ENCODE peak calls at places on chromosome 1, in four cellular contexts. One of them, this sample, is unnamed.

GRCh38 chr1:226950875-226951274 is 10.8 kb downstream of the COQ8A start:
- DNase-seq in tibial nerve: no peak
- DNase-seq in heart left ventricle: no peak
- DNase-seq in breast epithelium: peak; percentile 8
- DNase-seq in this sample: no peak

GRCh38 chr1:41374711-41375110 is 13.5 kb downstream of the FOXO6 start:
- DNase-seq in heart left ventricle: no peak
- DNase-seq in tibial nerve: no peak
- DNase-seq in breast epithelium: no peak
- DNase-seq in this sample: no peak

GRCh38 chr1:242240061-242240460 is 241.2 kb upstream of the MAP1LC3C start:
- DNase-seq in breast epithelium: no peak
- DNase-seq in heart left ventricle: no peak
- DNase-seq in tibial nerve: no peak
- DNase-seq in this sample: no peak

GRCh38 chr1:115757286-115757810 is 11.2 kb downstream of the CASQ2 start:
- DNase-seq in heart left ventricle: no peak
- DNase-seq in breast epithelium: no peak
- DNase-seq in tibial nerve: no peak
- DNase-seq in this sample: no peak

GRCh38 chr1:67316918-67317317 is 9.2 kb downstream of the IL12RB2 start:
- DNase-seq in breast epithelium: no peak
- DNase-seq in heart left ventricle: no peak
- DNase-seq in tibial nerve: no peak
- DNase-seq in this sample: no peak

GRCh38 chr1:115454835-115455511 is 116.9 kb upstream of the NGF start:
- DNase-seq in breast epithelium: peak; percentile 23
- DNase-seq in tibial nerve: peak; percentile 48
- DNase-seq in heart left ventricle: peak; percentile 71
- DNase-seq in this sample: no peak

GRCh38 chr1:45883633-45884032 is 80.2 kb downstream of the MAST2 start:
- DNase-seq in tibial nerve: no peak
- DNase-seq in heart left ventricle: no peak
- DNase-seq in breast epithelium: no peak
- DNase-seq in this sample: no peak

GRCh38 chr1:234617986-234618725 is 8.2 kb upstream of the IRF2BP2 start:
- DNase-seq in tibial nerve: no peak
- DNase-seq in heart left ventricle: no peak
- DNase-seq in breast epithelium: no peak
- DNase-seq in this sample: no peak

GRCh38 chr1:44500181-44501021 is 95.3 kb downstream of the RNF220 start:
- DNase-seq in tibial nerve: no peak
- DNase-seq in breast epithelium: no peak
- DNase-seq in heart left ventricle: no peak
- DNase-seq in this sample: no peak

GRCh38 chr1:28437924-28438699 is 67.7 kb upstream of the RCC1 start:
- DNase-seq in heart left ventricle: peak; percentile 91
- DNase-seq in tibial nerve: peak; percentile 40
- DNase-seq in breast epithelium: peak; percentile 93
- DNase-seq in this sample: peak; percentile 64

GRCh38 chr1:225437710-225438437 is 10.0 kb upstream of the LBR start:
- DNase-seq in tibial nerve: no peak
- DNase-seq in breast epithelium: no peak
- DNase-seq in heart left ventricle: no peak
- DNase-seq in this sample: no peak

GRCh38 chr1:16043521-16043920 is at the start of gene CLCNKB:
- DNase-seq in breast epithelium: no peak
- DNase-seq in tibial nerve: no peak
- DNase-seq in heart left ventricle: no peak
- DNase-seq in this sample: no peak

GRCh38 chr1:62349470-62350233 is 30.4 kb upstream of the KANK4 start:
- DNase-seq in breast epithelium: no peak
- DNase-seq in heart left ventricle: no peak
- DNase-seq in tibial nerve: no peak
- DNase-seq in this sample: no peak

GRCh38 chr1:209770636-209771415 is 13.5 kb downstream of the C1orf74 start:
- DNase-seq in breast epithelium: no peak
- DNase-seq in tibial nerve: no peak
- DNase-seq in heart left ventricle: no peak
- DNase-seq in this sample: no peak

GRCh38 chr1:172321429-172321828 is 99.1 kb upstream of the C1orf105 start:
- DNase-seq in heart left ventricle: no peak
- DNase-seq in breast epithelium: no peak
- DNase-seq in tibial nerve: no peak
- DNase-seq in this sample: no peak

GRCh38 chr1:65151641-65152040 is 3.6 kb downstream of the AK4 start:
- DNase-seq in heart left ventricle: no peak
- DNase-seq in breast epithelium: no peak
- DNase-seq in tibial nerve: no peak
- DNase-seq in this sample: no peak

GRCh38 chr1:200739499-200740290 is 1.0 kb downstream of the CAMSAP2 start:
- DNase-seq in breast epithelium: peak; percentile 79
- DNase-seq in tibial nerve: peak; percentile 68
- DNase-seq in heart left ventricle: peak; percentile 47
- DNase-seq in this sample: peak; percentile 50

GRCh38 chr1:55035904-55036303 is 3.4 kb upstream of the PCSK9 start:
- DNase-seq in heart left ventricle: no peak
- DNase-seq in breast epithelium: no peak
- DNase-seq in tibial nerve: no peak
- DNase-seq in this sample: no peak

GRCh38 chr1:244439391-244440032 is 12.2 kb downstream of the ADSS2 start:
- DNase-seq in heart left ventricle: no peak
- DNase-seq in tibial nerve: no peak
- DNase-seq in breast epithelium: no peak
- DNase-seq in this sample: no peak

GRCh38 chr1:225866061-225866844 is 15.9 kb downstream of the TMEM63A start:
- DNase-seq in breast epithelium: no peak
- DNase-seq in heart left ventricle: no peak
- DNase-seq in tibial nerve: no peak
- DNase-seq in this sample: no peak

GRCh38 chr1:67687198-67687545 is 2.2 kb downstream of the GADD45A start:
- DNase-seq in heart left ventricle: no peak
- DNase-seq in tibial nerve: no peak
- DNase-seq in breast epithelium: no peak
- DNase-seq in this sample: no peak

GRCh38 chr1:119367332-119368124 is 1.1 kb upstream of the HAO2 start:
- DNase-seq in tibial nerve: no peak
- DNase-seq in heart left ventricle: no peak
- DNase-seq in breast epithelium: no peak
- DNase-seq in this sample: no peak

DNA sequence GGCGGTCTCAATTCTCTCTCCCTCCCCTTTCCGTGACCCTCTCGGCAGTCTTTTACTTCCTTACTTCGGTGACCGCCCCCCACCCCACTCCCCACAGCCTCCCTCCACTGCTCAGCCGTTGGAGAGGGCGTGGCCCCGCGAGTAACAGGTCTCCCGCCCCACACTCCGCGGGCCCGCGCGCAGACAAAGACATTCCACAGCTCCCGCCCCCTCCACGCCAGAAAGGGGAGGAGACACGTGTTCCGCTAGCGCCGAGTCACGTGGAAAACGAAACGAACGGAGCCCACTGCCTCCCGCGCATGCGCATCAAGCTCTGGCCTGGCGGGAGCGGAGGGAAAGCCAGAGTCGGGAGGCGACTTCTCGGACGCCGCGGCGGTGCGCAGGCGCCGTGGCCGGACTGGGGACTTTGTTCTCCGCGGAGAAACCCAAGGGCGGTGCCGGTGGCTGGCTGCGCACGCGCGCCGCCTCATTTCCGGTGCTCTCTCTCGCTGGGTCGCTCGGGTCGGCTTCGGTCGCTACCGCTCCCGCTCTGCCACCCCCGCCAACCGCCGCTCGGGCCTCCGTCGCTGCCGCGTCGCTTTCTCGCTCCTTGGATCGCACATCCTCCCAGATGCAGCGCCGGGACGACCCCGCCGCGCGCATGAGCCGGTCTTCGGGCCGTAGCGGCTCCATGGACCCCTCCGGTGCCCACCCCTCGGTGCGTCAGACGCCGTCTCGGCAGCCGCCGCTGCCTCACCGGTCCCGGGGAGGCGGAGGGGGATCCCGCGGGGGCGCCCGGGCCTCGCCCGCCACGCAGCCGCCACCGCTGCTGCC is at the start of gene KHDRBS1:
- DNase-seq in breast epithelium: peak; percentile 98
- DNase-seq in heart left ventricle: peak; percentile 99
- DNase-seq in tibial nerve: peak; percentile 98
- DNase-seq in this sample: peak; percentile 99
- TF ChIP-seq POLR2A in breast epithelium: peak; percentile 55
- TF ChIP-seq POLR2A in heart left ventricle: peak; percentile 77
- TF ChIP-seq POLR2A in tibial nerve: peak; percentile 85
- TF ChIP-seq POLR2A in this sample: peak; percentile 94

DNA sequence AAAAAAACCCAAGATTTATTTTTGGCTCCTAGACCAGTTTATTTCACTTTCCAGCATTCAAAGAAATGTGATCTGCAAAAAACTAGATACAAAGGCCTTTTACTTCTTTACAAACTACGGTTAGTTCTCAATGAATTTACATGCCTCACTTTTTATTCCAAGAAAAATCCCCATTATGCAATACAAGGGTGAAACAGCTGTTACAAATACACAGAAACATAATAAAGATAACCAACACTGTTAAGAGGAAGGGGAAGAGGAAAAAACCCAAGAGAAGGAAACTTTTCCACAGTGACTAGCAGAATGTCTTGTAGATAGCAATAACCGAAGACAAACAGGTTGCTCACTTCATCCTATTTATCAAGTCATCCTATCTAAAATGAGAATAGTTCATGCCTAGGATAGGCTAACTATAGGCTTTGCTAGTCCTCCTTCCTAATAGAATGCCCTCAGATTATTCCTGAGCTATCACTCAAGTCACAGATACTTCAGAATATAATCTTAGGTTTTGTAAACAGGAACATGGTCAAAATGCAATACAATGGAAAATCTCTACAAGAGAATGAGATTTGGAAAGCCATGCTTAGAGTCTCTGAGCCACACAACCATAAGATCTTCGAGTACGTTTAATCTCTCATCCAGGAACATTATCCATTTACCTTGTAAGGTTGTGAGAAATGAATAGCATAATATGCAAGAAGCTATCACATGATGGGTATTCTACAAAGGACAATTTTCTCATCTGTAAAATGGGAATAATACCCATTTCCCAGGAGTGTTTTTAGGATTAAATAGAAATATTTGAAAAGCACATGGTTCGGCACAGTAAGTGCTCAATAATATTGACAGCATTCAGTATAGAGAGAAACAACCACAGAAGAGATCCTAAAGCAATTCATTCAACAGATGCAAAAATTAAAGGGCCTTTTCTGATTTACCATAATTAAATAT is 5.4 kb downstream of the PNRC2 start:
- DNase-seq in breast epithelium: no peak
- DNase-seq in heart left ventricle: no peak
- DNase-seq in tibial nerve: no peak
- DNase-seq in this sample: no peak
- TF ChIP-seq POLR2A in breast epithelium: no peak
- TF ChIP-seq POLR2A in heart left ventricle: no peak
- TF ChIP-seq POLR2A in tibial nerve: no peak
- TF ChIP-seq POLR2A in this sample: no peak

GRCh38 chr1:32742956-32743355 is 40.4 kb upstream of the SYNC start:
- DNase-seq in breast epithelium: no peak
- DNase-seq in heart left ventricle: peak; percentile 30
- DNase-seq in tibial nerve: no peak
- DNase-seq in this sample: no peak
- TF ChIP-seq POLR2A in breast epithelium: no peak
- TF ChIP-seq POLR2A in heart left ventricle: no peak
- TF ChIP-seq POLR2A in tibial nerve: no peak
- TF ChIP-seq POLR2A in this sample: no peak

GRCh38 chr1:109213824-109214693 is at the start of gene SARS1:
- DNase-seq in breast epithelium: peak; percentile 82
- DNase-seq in heart left ventricle: peak; percentile 90
- DNase-seq in tibial nerve: peak; percentile 72
- DNase-seq in this sample: peak; percentile 82
- TF ChIP-seq POLR2A in breast epithelium: peak; percentile 81
- TF ChIP-seq POLR2A in heart left ventricle: peak; percentile 88
- TF ChIP-seq POLR2A in tibial nerve: peak; percentile 94
- TF ChIP-seq POLR2A in this sample: peak; percentile 86

GRCh38 chr1:235866207-235866912 is at the start of gene LYST:
- DNase-seq in tibial nerve: peak; percentile 26
- DNase-seq in breast epithelium: peak; percentile 45
- DNase-seq in heart left ventricle: peak; percentile 45
- DNase-seq in this sample: peak; percentile 53

GRCh38 chr1:235865565-235866206 is 1.0 kb downstream of the LYST start:
- DNase-seq in breast epithelium: no peak
- DNase-seq in tibial nerve: no peak
- DNase-seq in heart left ventricle: no peak
- DNase-seq in this sample: no peak

GRCh38 chr1:235864965-235865525 is 1.7 kb downstream of the LYST start:
- DNase-seq in tibial nerve: no peak
- DNase-seq in breast epithelium: no peak
- DNase-seq in heart left ventricle: no peak
- DNase-seq in this sample: no peak

GRCh38 chr1:235867903-235868469 is 1.3 kb upstream of the LYST start:
- DNase-seq in tibial nerve: no peak
- DNase-seq in heart left ventricle: no peak
- DNase-seq in breast epithelium: no peak
- DNase-seq in this sample: no peak

GRCh38 chr1:235866913-235867850 is 476 bp upstream of the LYST start:
- DNase-seq in tibial nerve: peak; percentile 91
- DNase-seq in heart left ventricle: peak; percentile 95
- DNase-seq in breast epithelium: peak; percentile 94
- DNase-seq in this sample: peak; percentile 95
- TF ChIP-seq POLR2A in tibial nerve: peak; percentile 91
- TF ChIP-seq POLR2A in heart left ventricle: peak; percentile 90
- TF ChIP-seq POLR2A in breast epithelium: no peak
- TF ChIP-seq POLR2A in this sample: peak; percentile 88

GRCh38 chr1:93616996-93617669 is 64.5 kb downstream of the BCAR3 start:
- DNase-seq in breast epithelium: peak; percentile 80
- DNase-seq in tibial nerve: no peak
- DNase-seq in heart left ventricle: peak; percentile 63
- DNase-seq in this sample: peak; percentile 36

GRCh38 chr1:93616221-93616995 is 65.2 kb downstream of the BCAR3 start:
- DNase-seq in tibial nerve: no peak
- DNase-seq in heart left ventricle: peak; percentile 66
- DNase-seq in breast epithelium: no peak
- DNase-seq in this sample: no peak

GRCh38 chr1:93615201-93616150 is 66.2 kb downstream of the BCAR3 start:
- DNase-seq in tibial nerve: no peak
- DNase-seq in breast epithelium: peak; percentile 69
- DNase-seq in heart left ventricle: no peak
- DNase-seq in this sample: no peak

GRCh38 chr1:93619507-93620168 is 62.0 kb downstream of the BCAR3 start:
- DNase-seq in tibial nerve: no peak
- DNase-seq in breast epithelium: no peak
- DNase-seq in heart left ventricle: no peak
- DNase-seq in this sample: no peak

GRCh38 chr1:93617670-93618488 is 63.8 kb downstream of the BCAR3 start:
- DNase-seq in breast epithelium: no peak
- DNase-seq in heart left ventricle: no peak
- DNase-seq in tibial nerve: no peak
- DNase-seq in this sample: no peak
- TF ChIP-seq POLR2A in breast epithelium: no peak
- TF ChIP-seq POLR2A in heart left ventricle: no peak
- TF ChIP-seq POLR2A in tibial nerve: no peak
- TF ChIP-seq POLR2A in this sample: no peak